ENCODE peak calls at places on chromosome 3, in eight cellular contexts. One of them, this sample, is unnamed.

GRCh38 chr3:112374334-112374734 is 41.4 kb downstream of the CD200 start:
- DNase-seq in stimulated activated CD4-positive, alpha-beta T cell treated with anti-CD3 and anti-CD28 coated beads, Interleukin-4, amount 100 ng/mL, for 1 hour: no peak
- DNase-seq in T-cell: no peak
- DNase-seq in NCI-H1694: no peak
- DNase-seq in left ventricle myocardium inferior: no peak
- DNase-seq in putamen: no peak
- DNase-seq in uterus: no peak
- DNase-seq in activated naive CD4-positive, alpha-beta T cell treated with anti-CD3 and anti-CD28 coated beads, Interleukin-2, amount 10 ng/mL, durations not matched to agents 7 days and 5 days: no peak
- DNase-seq in this sample: no peak

GRCh38 chr3:194206375-194206774 is 70.4 kb downstream of the HES1 start:
- DNase-seq in stimulated activated CD4-positive, alpha-beta T cell treated with anti-CD3 and anti-CD28 coated beads, Interleukin-4, amount 100 ng/mL, for 1 hour: no peak
- DNase-seq in T-cell: no peak
- DNase-seq in NCI-H1694: no peak
- DNase-seq in left ventricle myocardium inferior: peak; percentile 38
- DNase-seq in putamen: no peak
- DNase-seq in uterus: peak; percentile 80
- DNase-seq in activated naive CD4-positive, alpha-beta T cell treated with anti-CD3 and anti-CD28 coated beads, Interleukin-2, amount 10 ng/mL, durations not matched to agents 7 days and 5 days: no peak
- DNase-seq in this sample: no peak

GRCh38 chr3:32614956-32615355 is 44.3 kb upstream of the DYNC1LI1 start:
- DNase-seq in stimulated activated CD4-positive, alpha-beta T cell treated with anti-CD3 and anti-CD28 coated beads, Interleukin-4, amount 100 ng/mL, for 1 hour: no peak
- DNase-seq in T-cell: no peak
- DNase-seq in NCI-H1694: no peak
- DNase-seq in left ventricle myocardium inferior: no peak
- DNase-seq in putamen: no peak
- DNase-seq in uterus: no peak
- DNase-seq in activated naive CD4-positive, alpha-beta T cell treated with anti-CD3 and anti-CD28 coated beads, Interleukin-2, amount 10 ng/mL, durations not matched to agents 7 days and 5 days: no peak
- DNase-seq in this sample: no peak

GRCh38 chr3:141460097-141460704 is 26.6 kb upstream of the RASA2 start:
- DNase-seq in stimulated activated CD4-positive, alpha-beta T cell treated with anti-CD3 and anti-CD28 coated beads, Interleukin-4, amount 100 ng/mL, for 1 hour: peak; percentile 91
- DNase-seq in T-cell: peak; percentile 83
- DNase-seq in NCI-H1694: peak; percentile 74
- DNase-seq in left ventricle myocardium inferior: peak; percentile 83
- DNase-seq in putamen: peak; percentile 89
- DNase-seq in uterus: peak; percentile 87
- DNase-seq in activated naive CD4-positive, alpha-beta T cell treated with anti-CD3 and anti-CD28 coated beads, Interleukin-2, amount 10 ng/mL, durations not matched to agents 7 days and 5 days: peak; percentile 93
- DNase-seq in this sample: peak; percentile 94

GRCh38 chr3:143970773-143971366 is 753 bp upstream of the DIPK2A start:
- DNase-seq in stimulated activated CD4-positive, alpha-beta T cell treated with anti-CD3 and anti-CD28 coated beads, Interleukin-4, amount 100 ng/mL, for 1 hour: peak; percentile 39
- DNase-seq in T-cell: peak; percentile 9
- DNase-seq in NCI-H1694: no peak
- DNase-seq in left ventricle myocardium inferior: peak; percentile 35
- DNase-seq in putamen: no peak
- DNase-seq in uterus: peak; percentile 49
- DNase-seq in activated naive CD4-positive, alpha-beta T cell treated with anti-CD3 and anti-CD28 coated beads, Interleukin-2, amount 10 ng/mL, durations not matched to agents 7 days and 5 days: peak; percentile 64
- DNase-seq in this sample: peak; percentile 88

GRCh38 chr3:111904376-111905241 is 45.5 kb downstream of the PHLDB2 start:
- DNase-seq in stimulated activated CD4-positive, alpha-beta T cell treated with anti-CD3 and anti-CD28 coated beads, Interleukin-4, amount 100 ng/mL, for 1 hour: no peak
- DNase-seq in T-cell: no peak
- DNase-seq in NCI-H1694: no peak
- DNase-seq in left ventricle myocardium inferior: no peak
- DNase-seq in putamen: no peak
- DNase-seq in uterus: no peak
- DNase-seq in activated naive CD4-positive, alpha-beta T cell treated with anti-CD3 and anti-CD28 coated beads, Interleukin-2, amount 10 ng/mL, durations not matched to agents 7 days and 5 days: no peak
- DNase-seq in this sample: no peak

GRCh38 chr3:152100491-152101086 is 168.1 kb upstream of the MBNL1 start:
- DNase-seq in stimulated activated CD4-positive, alpha-beta T cell treated with anti-CD3 and anti-CD28 coated beads, Interleukin-4, amount 100 ng/mL, for 1 hour: no peak
- DNase-seq in T-cell: no peak
- DNase-seq in NCI-H1694: no peak
- DNase-seq in left ventricle myocardium inferior: no peak
- DNase-seq in putamen: no peak
- DNase-seq in uterus: no peak
- DNase-seq in activated naive CD4-positive, alpha-beta T cell treated with anti-CD3 and anti-CD28 coated beads, Interleukin-2, amount 10 ng/mL, durations not matched to agents 7 days and 5 days: no peak
- DNase-seq in this sample: no peak

GRCh38 chr3:172885704-172886103 is 135.2 kb downstream of the ECT2 start:
- DNase-seq in stimulated activated CD4-positive, alpha-beta T cell treated with anti-CD3 and anti-CD28 coated beads, Interleukin-4, amount 100 ng/mL, for 1 hour: no peak
- DNase-seq in T-cell: no peak
- DNase-seq in NCI-H1694: no peak
- DNase-seq in left ventricle myocardium inferior: no peak
- DNase-seq in putamen: no peak
- DNase-seq in uterus: no peak
- DNase-seq in activated naive CD4-positive, alpha-beta T cell treated with anti-CD3 and anti-CD28 coated beads, Interleukin-2, amount 10 ng/mL, durations not matched to agents 7 days and 5 days: no peak
- DNase-seq in this sample: no peak

GRCh38 chr3:42803800-42804112 is 534 bp downstream of the HIGD1A start:
- DNase-seq in stimulated activated CD4-positive, alpha-beta T cell treated with anti-CD3 and anti-CD28 coated beads, Interleukin-4, amount 100 ng/mL, for 1 hour: peak; percentile 32
- DNase-seq in T-cell: no peak
- DNase-seq in NCI-H1694: no peak
- DNase-seq in left ventricle myocardium inferior: peak; percentile 47
- DNase-seq in putamen: no peak
- DNase-seq in uterus: no peak
- DNase-seq in activated naive CD4-positive, alpha-beta T cell treated with anti-CD3 and anti-CD28 coated beads, Interleukin-2, amount 10 ng/mL, durations not matched to agents 7 days and 5 days: peak; percentile 61
- DNase-seq in this sample: no peak

GRCh38 chr3:171228228-171228627 is 201.7 kb upstream of the SLC2A2 start:
- DNase-seq in stimulated activated CD4-positive, alpha-beta T cell treated with anti-CD3 and anti-CD28 coated beads, Interleukin-4, amount 100 ng/mL, for 1 hour: no peak
- DNase-seq in T-cell: no peak
- DNase-seq in NCI-H1694: no peak
- DNase-seq in left ventricle myocardium inferior: no peak
- DNase-seq in putamen: no peak
- DNase-seq in uterus: no peak
- DNase-seq in activated naive CD4-positive, alpha-beta T cell treated with anti-CD3 and anti-CD28 coated beads, Interleukin-2, amount 10 ng/mL, durations not matched to agents 7 days and 5 days: no peak
- DNase-seq in this sample: no peak

GRCh38 chr3:104909188-104909587 is 457.5 kb upstream of the ALCAM start:
- DNase-seq in stimulated activated CD4-positive, alpha-beta T cell treated with anti-CD3 and anti-CD28 coated beads, Interleukin-4, amount 100 ng/mL, for 1 hour: no peak
- DNase-seq in T-cell: no peak
- DNase-seq in NCI-H1694: peak; percentile 99
- DNase-seq in left ventricle myocardium inferior: no peak
- DNase-seq in putamen: no peak
- DNase-seq in uterus: no peak
- DNase-seq in activated naive CD4-positive, alpha-beta T cell treated with anti-CD3 and anti-CD28 coated beads, Interleukin-2, amount 10 ng/mL, durations not matched to agents 7 days and 5 days: no peak
- DNase-seq in this sample: no peak

GRCh38 chr3:119702530-119703527 is at the start of gene CFAP91:
- DNase-seq in stimulated activated CD4-positive, alpha-beta T cell treated with anti-CD3 and anti-CD28 coated beads, Interleukin-4, amount 100 ng/mL, for 1 hour: peak; percentile 76
- DNase-seq in T-cell: peak; percentile 61
- DNase-seq in NCI-H1694: no peak
- DNase-seq in left ventricle myocardium inferior: peak; percentile 97
- DNase-seq in putamen: peak; percentile 92
- DNase-seq in uterus: peak; percentile 98
- DNase-seq in activated naive CD4-positive, alpha-beta T cell treated with anti-CD3 and anti-CD28 coated beads, Interleukin-2, amount 10 ng/mL, durations not matched to agents 7 days and 5 days: peak; percentile 88
- DNase-seq in this sample: peak; percentile 99

GRCh38 chr3:100306695-100307094 is 27.9 kb upstream of the NIT2 start:
- DNase-seq in stimulated activated CD4-positive, alpha-beta T cell treated with anti-CD3 and anti-CD28 coated beads, Interleukin-4, amount 100 ng/mL, for 1 hour: no peak
- DNase-seq in T-cell: no peak
- DNase-seq in NCI-H1694: no peak
- DNase-seq in left ventricle myocardium inferior: no peak
- DNase-seq in putamen: no peak
- DNase-seq in uterus: no peak
- DNase-seq in activated naive CD4-positive, alpha-beta T cell treated with anti-CD3 and anti-CD28 coated beads, Interleukin-2, amount 10 ng/mL, durations not matched to agents 7 days and 5 days: no peak
- DNase-seq in this sample: no peak

GRCh38 chr3:47394140-47394855 is 13.5 kb downstream of the PTPN23 start:
- DNase-seq in stimulated activated CD4-positive, alpha-beta T cell treated with anti-CD3 and anti-CD28 coated beads, Interleukin-4, amount 100 ng/mL, for 1 hour: no peak
- DNase-seq in T-cell: no peak
- DNase-seq in NCI-H1694: no peak
- DNase-seq in left ventricle myocardium inferior: no peak
- DNase-seq in putamen: no peak
- DNase-seq in uterus: no peak
- DNase-seq in activated naive CD4-positive, alpha-beta T cell treated with anti-CD3 and anti-CD28 coated beads, Interleukin-2, amount 10 ng/mL, durations not matched to agents 7 days and 5 days: no peak
- DNase-seq in this sample: no peak

GRCh38 chr3:113590983-113591382 is 58.6 kb downstream of the SIDT1 start:
- DNase-seq in stimulated activated CD4-positive, alpha-beta T cell treated with anti-CD3 and anti-CD28 coated beads, Interleukin-4, amount 100 ng/mL, for 1 hour: no peak
- DNase-seq in T-cell: peak; percentile 19
- DNase-seq in NCI-H1694: no peak
- DNase-seq in left ventricle myocardium inferior: no peak
- DNase-seq in putamen: no peak
- DNase-seq in uterus: no peak
- DNase-seq in activated naive CD4-positive, alpha-beta T cell treated with anti-CD3 and anti-CD28 coated beads, Interleukin-2, amount 10 ng/mL, durations not matched to agents 7 days and 5 days: no peak
- DNase-seq in this sample: no peak

GRCh38 chr3:170155604-170156003 is 25.9 kb downstream of the PHC3 start:
- DNase-seq in stimulated activated CD4-positive, alpha-beta T cell treated with anti-CD3 and anti-CD28 coated beads, Interleukin-4, amount 100 ng/mL, for 1 hour: no peak
- DNase-seq in T-cell: no peak
- DNase-seq in NCI-H1694: no peak
- DNase-seq in left ventricle myocardium inferior: no peak
- DNase-seq in putamen: no peak
- DNase-seq in uterus: no peak
- DNase-seq in activated naive CD4-positive, alpha-beta T cell treated with anti-CD3 and anti-CD28 coated beads, Interleukin-2, amount 10 ng/mL, durations not matched to agents 7 days and 5 days: no peak
- DNase-seq in this sample: no peak

GRCh38 chr3:151283907-151284461 is 5.6 kb upstream of the P2RY14 start:
- DNase-seq in stimulated activated CD4-positive, alpha-beta T cell treated with anti-CD3 and anti-CD28 coated beads, Interleukin-4, amount 100 ng/mL, for 1 hour: no peak
- DNase-seq in T-cell: no peak
- DNase-seq in NCI-H1694: no peak
- DNase-seq in left ventricle myocardium inferior: peak; percentile 23
- DNase-seq in putamen: no peak
- DNase-seq in uterus: peak; percentile 41
- DNase-seq in activated naive CD4-positive, alpha-beta T cell treated with anti-CD3 and anti-CD28 coated beads, Interleukin-2, amount 10 ng/mL, durations not matched to agents 7 days and 5 days: peak; percentile 31
- DNase-seq in this sample: no peak

GRCh38 chr3:53675942-53676341 is 170.3 kb downstream of the CHDH start:
- DNase-seq in stimulated activated CD4-positive, alpha-beta T cell treated with anti-CD3 and anti-CD28 coated beads, Interleukin-4, amount 100 ng/mL, for 1 hour: no peak
- DNase-seq in T-cell: no peak
- DNase-seq in NCI-H1694: no peak
- DNase-seq in left ventricle myocardium inferior: no peak
- DNase-seq in putamen: no peak
- DNase-seq in uterus: no peak
- DNase-seq in activated naive CD4-positive, alpha-beta T cell treated with anti-CD3 and anti-CD28 coated beads, Interleukin-2, amount 10 ng/mL, durations not matched to agents 7 days and 5 days: no peak
- DNase-seq in this sample: no peak

GRCh38 chr3:191761906-191762305 is 300.9 kb downstream of the PYDC2 start:
- DNase-seq in stimulated activated CD4-positive, alpha-beta T cell treated with anti-CD3 and anti-CD28 coated beads, Interleukin-4, amount 100 ng/mL, for 1 hour: no peak
- DNase-seq in T-cell: no peak
- DNase-seq in NCI-H1694: no peak
- DNase-seq in left ventricle myocardium inferior: no peak
- DNase-seq in putamen: no peak
- DNase-seq in uterus: no peak
- DNase-seq in activated naive CD4-positive, alpha-beta T cell treated with anti-CD3 and anti-CD28 coated beads, Interleukin-2, amount 10 ng/mL, durations not matched to agents 7 days and 5 days: no peak
- DNase-seq in this sample: no peak

GRCh38 chr3:94234177-94234788 is 171.4 kb downstream of the NSUN3 start:
- DNase-seq in stimulated activated CD4-positive, alpha-beta T cell treated with anti-CD3 and anti-CD28 coated beads, Interleukin-4, amount 100 ng/mL, for 1 hour: no peak
- DNase-seq in T-cell: no peak
- DNase-seq in NCI-H1694: no peak
- DNase-seq in left ventricle myocardium inferior: no peak
- DNase-seq in putamen: no peak
- DNase-seq in uterus: no peak
- DNase-seq in activated naive CD4-positive, alpha-beta T cell treated with anti-CD3 and anti-CD28 coated beads, Interleukin-2, amount 10 ng/mL, durations not matched to agents 7 days and 5 days: no peak
- DNase-seq in this sample: no peak

GRCh38 chr3:51717446-51717845 is 10.6 kb downstream of the GRM2 start:
- DNase-seq in stimulated activated CD4-positive, alpha-beta T cell treated with anti-CD3 and anti-CD28 coated beads, Interleukin-4, amount 100 ng/mL, for 1 hour: no peak
- DNase-seq in T-cell: no peak
- DNase-seq in NCI-H1694: no peak
- DNase-seq in left ventricle myocardium inferior: no peak
- DNase-seq in putamen: no peak
- DNase-seq in uterus: no peak
- DNase-seq in activated naive CD4-positive, alpha-beta T cell treated with anti-CD3 and anti-CD28 coated beads, Interleukin-2, amount 10 ng/mL, durations not matched to agents 7 days and 5 days: no peak
- DNase-seq in this sample: peak; percentile 58

GRCh38 chr3:150414273-150414672 is 6.2 kb downstream of the TSC22D2 start:
- DNase-seq in stimulated activated CD4-positive, alpha-beta T cell treated with anti-CD3 and anti-CD28 coated beads, Interleukin-4, amount 100 ng/mL, for 1 hour: no peak
- DNase-seq in T-cell: no peak
- DNase-seq in NCI-H1694: no peak
- DNase-seq in left ventricle myocardium inferior: no peak
- DNase-seq in putamen: peak; percentile 70
- DNase-seq in uterus: no peak
- DNase-seq in activated naive CD4-positive, alpha-beta T cell treated with anti-CD3 and anti-CD28 coated beads, Interleukin-2, amount 10 ng/mL, durations not matched to agents 7 days and 5 days: no peak
- DNase-seq in this sample: no peak

This sample was measured in aorta.